ENCODE peak calls at places on chromosomes 1 and 21, in eight cellular contexts. V is vagina, Q is heart left ventricle, I is body of pancreas, T is transverse colon, K is lower leg skin, S is A549, W is Peyer's patch. L is an unnamed sample.

GRCh38 chr1:173608503-173609216 is 5.8 kb upstream of the SLC9C2 start:
- DNase-seq in I (no peak), Q (no peak), W (no peak), S (no peak), V (no peak), K (no peak), T (no peak), L (no peak)

GRCh38 chr21:36701912-36702621 is 3.2 kb downstream of the SIM2 start:
- DNase-seq in W (no peak), I (no peak), T (no peak), V (no peak), K (peak), S (no peak), Q (no peak), L (no peak)

GRCh38 chr1:75233302-75233929 is 99.2 kb downstream of the LHX8 start:
- DNase-seq in I (peak), T (no peak), W (no peak), K (no peak), V (no peak), Q (no peak), S (peak), L (no peak)

GRCh38 chr1:117656202-117656641 is 50.4 kb downstream of the TENT5C start:
- DNase-seq in I (peak), T (peak), V (no peak), S (no peak), K (peak), W (no peak), Q (peak), L (no peak)

GRCh38 chr1:210645582-210646257 is 317.0 kb downstream of the HHAT start:
- DNase-seq in Q (no peak), V (no peak), W (no peak), S (no peak), T (no peak), K (no peak), I (no peak), L (no peak)

GRCh38 chr1:183279835-183280234 is 93.8 kb downstream of the LAMC2 start:
- DNase-seq in Q (no peak), I (peak), T (peak), K (no peak), V (no peak), S (no peak), W (no peak), L (no peak)

GRCh38 chr1:103353391-103353790 is 172.1 kb upstream of the RNPC3 start:
- DNase-seq in V (no peak), K (no peak), I (no peak), S (no peak), T (no peak), W (no peak), Q (no peak), L (no peak)

GRCh38 chr1:54404939-54405880 is 984 bp downstream of the SSBP3 start:
- DNase-seq in S (no peak), W (peak), I (no peak), K (peak), V (no peak), Q (peak), T (peak), L (no peak)

GRCh38 chr21:26776320-26777021 is 68.7 kb downstream of the ADAMTS1 start:
- DNase-seq in S (no peak), T (no peak), Q (no peak), K (no peak), W (no peak), I (no peak), V (no peak), L (no peak)

GRCh38 chr1:23574265-23574754 is 15.0 kb upstream of the ID3 start:
- DNase-seq in V (no peak), S (no peak), I (no peak), Q (no peak), K (no peak), W (no peak), T (no peak), L (no peak)

GRCh38 chr1:209427277-209427676 is 156.2 kb upstream of the CAMK1G start:
- DNase-seq in Q (no peak), T (no peak), V (no peak), I (no peak), S (no peak), K (no peak), W (no peak), L (no peak)

GRCh38 chr1:71093938-71094337 is 13.1 kb upstream of the ZRANB2 start:
- DNase-seq in K (no peak), Q (no peak), S (no peak), V (no peak), W (no peak), I (no peak), T (no peak), L (no peak)

GRCh38 chr1:246214708-246215504 is 292.2 kb downstream of the SMYD3 start:
- DNase-seq in T (peak), V (no peak), S (no peak), I (peak), K (no peak), W (no peak), Q (no peak), L (no peak)

GRCh38 chr21:42174173-42174572 is 44.8 kb upstream of the ABCG1 start:
- DNase-seq in K (no peak), W (peak), V (peak), I (no peak), Q (no peak), T (no peak), S (no peak), L (no peak)

GRCh38 chr1:231527586-231528174 is 789 bp upstream of the TSNAX start:
- DNase-seq in S (no peak), W (no peak), I (no peak), Q (no peak), K (no peak), V (no peak), T (no peak), L (no peak)

GRCh38 chr1:38029725-38030511 is 16.7 kb downstream of the POU3F1 start:
- DNase-seq in K (no peak), W (no peak), I (peak), V (no peak), Q (no peak), S (no peak), T (peak), L (no peak)

GRCh38 chr1:61253059-61253735 is 170.8 kb downstream of the NFIA start:
- DNase-seq in I (peak), S (peak), V (no peak), T (peak), K (peak), Q (peak), W (peak), L (peak)

GRCh38 chr21:40671721-40672120 is 175.2 kb downstream of the DSCAM start:
- DNase-seq in V (no peak), I (no peak), W (no peak), T (no peak), S (no peak), K (no peak), Q (no peak), L (no peak)

GRCh38 chr1:174204697-174205308 is 45.5 kb downstream of the RABGAP1L start:
- DNase-seq in V (no peak), I (no peak), K (no peak), W (no peak), Q (no peak), S (no peak), T (no peak), L (no peak)

GRCh38 chr1:204383163-204383904 is 23.6 kb upstream of the PLEKHA6 start:
- DNase-seq in T (no peak), K (no peak), S (no peak), Q (no peak), I (no peak), V (peak), W (no peak), L (no peak)

GRCh38 chr1:77783141-77783540 is 3.7 kb downstream of the MIGA1 start:
- DNase-seq in S (no peak), V (no peak), K (no peak), W (no peak), T (no peak), I (no peak), Q (no peak), L (no peak)

GRCh38 chr1:57411262-57411661 is 12.6 kb downstream of the DAB1 start:
- DNase-seq in W (no peak), V (no peak), Q (peak), K (no peak), T (no peak), S (no peak), I (no peak), L (no peak)

DNA sequence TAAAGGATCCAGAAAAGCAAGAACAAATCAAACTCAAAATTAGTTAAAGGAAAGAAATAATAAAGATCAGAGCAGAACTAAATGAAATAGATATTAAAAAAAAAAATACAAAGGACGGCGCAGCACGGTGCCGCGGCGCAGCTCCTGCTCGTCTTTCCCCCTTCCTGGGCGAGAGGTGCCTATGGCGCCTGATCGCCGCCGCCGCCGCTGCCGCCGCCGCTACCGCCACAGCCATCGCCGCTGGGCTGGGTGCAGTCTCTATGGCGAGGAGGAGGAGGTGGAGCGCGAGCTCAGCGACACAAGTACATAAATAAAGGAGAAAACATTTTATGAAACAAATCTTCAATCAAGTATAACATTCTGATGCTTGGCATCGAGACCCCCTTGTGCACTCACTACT is 77.6 kb upstream of the VANGL1 start:
- DNase-seq in Q (no peak), I (no peak), K (no peak), T (no peak), S (no peak), V (no peak), W (no peak), L (no peak)
- H3K4me3 ChIP-seq in Q (no peak), I (no peak), K (no peak), T (no peak), S (no peak), V (no peak), W (no peak), L (peak)

GRCh38 chr1:8169364-8170058 is 143.4 kb upstream of the ERRFI1 start:
- DNase-seq in W (no peak), V (no peak), T (peak), I (peak), S (peak), K (no peak), Q (peak), L (no peak)
- TF ChIP-seq POLR2A in W (no peak), V (peak), T (no peak), I (no peak), S (no peak), K (no peak), Q (no peak), L (no peak)

GRCh38 chr21:25560151-25560783 is 47.0 kb downstream of the MRPL39 start:
- DNase-seq in V (no peak), I (no peak), K (no peak), S (no peak), Q (no peak), T (no peak), W (no peak), L (no peak)
- H3K4me3 ChIP-seq in V (no peak), I (no peak), K (no peak), S (no peak), Q (no peak), T (no peak), W (no peak), L (no peak)

DNA sequence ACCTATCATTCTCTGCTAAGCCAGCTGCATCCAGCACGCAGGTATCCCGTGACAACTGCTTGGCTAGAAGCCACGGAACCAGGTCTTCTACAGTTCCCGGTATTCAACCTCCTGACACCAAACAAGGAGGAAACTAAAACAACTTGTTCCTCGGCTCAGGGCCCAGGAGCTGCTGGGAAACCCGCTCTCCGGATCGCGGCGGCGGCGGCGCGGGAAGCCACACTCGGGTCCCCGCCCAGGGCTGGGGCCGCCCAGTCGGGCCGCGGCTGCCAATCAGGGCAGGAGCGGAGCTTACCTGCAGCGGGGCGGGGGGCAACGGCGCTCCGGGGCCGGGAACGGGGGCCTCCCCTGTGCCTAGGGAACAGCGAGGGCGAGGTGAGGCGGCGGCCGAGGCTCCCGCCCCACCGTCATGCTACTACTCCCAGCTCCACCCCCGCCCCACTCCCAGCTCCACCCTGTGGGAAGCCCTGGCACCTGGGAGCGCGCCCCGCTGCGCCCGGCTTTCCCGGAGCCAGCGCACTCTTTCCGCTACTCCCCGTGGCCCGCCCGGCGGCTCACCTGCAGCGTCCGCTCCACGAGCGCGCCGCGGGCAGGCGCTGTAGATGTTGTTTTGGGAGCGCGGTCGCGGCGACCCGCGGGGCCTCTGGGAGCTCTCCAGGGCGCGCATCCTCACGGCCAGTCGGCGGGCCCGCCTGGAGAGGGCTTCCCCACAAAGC is 12.1 kb downstream of the IL24 start:
- DNase-seq in S (peak), Q (peak), K (peak), I (peak), W (peak), V (no peak), T (peak), L (peak)
- TF ChIP-seq POLR2A in S (no peak), Q (no peak), K (no peak), I (peak), W (no peak), V (no peak), T (no peak), L (no peak)

GRCh38 chr1:167629681-167630567 is at the start of gene RCSD1:
- DNase-seq in T (peak), K (peak), V (peak), W (no peak), S (no peak), Q (peak), I (no peak), L (no peak)
- H3K4me3 ChIP-seq in T (peak), K (peak), V (peak), W (peak), S (peak), Q (peak), I (no peak), L (peak)

GRCh38 chr1:226738421-226738994 is 574 bp downstream of the ITPKB start:
- DNase-seq in I (peak), W (peak), T (peak), Q (peak), K (no peak), V (no peak), S (no peak), L (no peak)
- TF ChIP-seq POLR2A in I (no peak), W (no peak), T (no peak), Q (no peak), K (no peak), V (peak), S (peak), L (no peak)

DNA sequence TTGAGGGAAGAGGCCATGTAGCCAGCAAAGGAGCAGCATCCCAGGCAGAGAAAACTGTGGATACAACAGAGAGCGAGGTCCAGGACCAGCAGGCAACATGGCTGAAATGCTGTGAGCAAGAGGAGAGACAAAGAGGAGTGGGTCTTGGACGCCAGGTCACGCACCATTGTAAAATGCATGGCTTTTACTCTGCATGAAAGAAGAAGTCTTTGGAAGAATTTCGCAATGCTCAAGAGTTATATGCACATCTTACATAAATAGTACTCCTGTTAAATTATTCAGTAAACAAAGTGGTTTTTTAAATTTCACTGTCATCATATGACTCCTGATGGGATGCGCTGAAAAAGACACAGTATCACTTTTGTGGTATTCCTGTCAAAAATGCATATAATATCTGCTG is 3.5 kb downstream of the CD244 start:
- DNase-seq in V (peak), S (no peak), T (no peak), W (no peak), K (peak), I (no peak), Q (no peak), L (no peak)
- H3K4me3 ChIP-seq in V (no peak), S (no peak), T (no peak), W (no peak), K (no peak), I (no peak), Q (no peak), L (no peak)

GRCh38 chr1:11981378-11982009 is 1.2 kb downstream of the MFN2 start:
- DNase-seq in Q (no peak), S (no peak), T (no peak), V (no peak), I (no peak), K (no peak), W (no peak), L (no peak)

GRCh38 chr1:11980676-11980972 is 380 bp downstream of the MFN2 start:
- DNase-seq in K (no peak), I (no peak), Q (no peak), W (no peak), S (peak), V (no peak), T (no peak), L (no peak)

GRCh38 chr1:11979453-11979817 is 809 bp upstream of the MFN2 start:
- DNase-seq in T (no peak), S (no peak), Q (no peak), I (no peak), V (no peak), K (no peak), W (no peak), L (no peak)

GRCh38 chr1:11978290-11978689 is 2.0 kb upstream of the MFN2 start:
- DNase-seq in V (no peak), I (no peak), K (no peak), W (no peak), S (no peak), T (no peak), Q (no peak), L (no peak)

DNA sequence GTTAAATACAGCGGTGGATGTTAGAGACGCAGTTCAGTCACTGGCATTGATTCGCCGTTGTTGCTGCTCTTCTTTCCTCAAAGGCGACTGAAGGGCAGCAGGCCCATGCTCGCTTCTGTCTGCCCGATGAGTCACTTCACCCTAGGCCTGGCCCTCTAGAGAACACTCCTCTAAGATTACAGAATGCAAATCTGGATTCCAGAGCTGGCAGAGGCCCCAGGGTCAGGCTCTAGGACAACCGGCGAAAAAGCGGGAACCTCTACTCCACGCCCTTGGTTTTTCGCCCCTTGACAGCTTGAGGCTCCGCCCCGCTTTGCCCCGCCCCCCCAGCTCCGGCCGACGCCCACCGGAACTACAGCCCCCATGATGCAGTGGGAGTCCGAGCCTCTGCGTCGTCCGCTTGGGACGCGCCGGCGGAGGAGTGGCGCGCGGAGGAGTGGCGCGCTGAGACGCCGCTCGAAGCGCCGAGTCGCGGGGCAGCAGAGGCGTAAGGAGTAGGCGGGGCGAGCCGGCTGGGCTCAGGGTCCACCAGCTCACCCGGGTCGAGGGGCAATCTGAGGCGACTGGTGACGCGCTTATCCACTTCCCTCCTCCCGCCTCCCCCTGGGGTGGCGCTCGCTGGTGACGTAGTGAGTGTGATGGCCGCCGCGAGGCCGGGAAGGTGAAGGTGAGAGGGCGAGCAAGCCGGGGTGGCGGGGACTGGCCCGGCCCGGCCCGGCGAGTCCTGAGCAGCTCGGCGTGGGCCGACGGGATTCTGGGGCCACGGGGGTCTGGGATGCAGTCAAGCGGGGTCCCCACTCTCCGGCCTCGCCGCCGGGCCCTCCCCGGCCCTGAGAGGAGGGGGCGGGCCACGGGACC is at the start of gene MFN2:
- DNase-seq in T (peak), K (peak), Q (peak), S (peak), V (peak), W (peak), I (peak), L (peak)
- TF ChIP-seq POLR2A in T (peak), K (no peak), Q (peak), S (peak), V (peak), W (peak), I (peak), L (peak)

DNA sequence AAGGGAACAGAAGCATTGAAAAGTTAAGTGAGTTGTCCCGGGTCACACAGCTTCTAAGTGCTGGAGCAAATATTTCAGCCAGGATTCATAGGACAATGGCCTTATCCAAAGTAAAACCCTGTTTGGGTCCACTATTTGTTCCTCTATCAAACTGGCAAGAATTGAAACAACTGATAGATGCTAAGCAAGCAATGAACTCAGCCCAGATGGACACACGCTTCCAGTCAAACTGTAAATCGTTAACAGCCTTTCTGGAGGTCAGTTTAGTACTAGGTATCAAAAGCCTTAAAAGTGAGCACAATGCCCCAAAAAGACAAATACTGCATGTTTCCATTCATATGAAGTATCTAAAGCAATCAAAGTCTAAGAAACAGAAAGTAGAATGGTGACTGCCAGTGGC is 779 bp upstream of the SVBP start:
- DNase-seq in V (no peak), S (no peak), K (no peak), I (no peak), W (no peak), T (no peak), Q (no peak), L (no peak)
- H3K4me3 ChIP-seq in V (peak), S (peak), K (no peak), I (no peak), W (no peak), T (no peak), Q (no peak), L (no peak)

L was measured in suprapubic skin.